ENCODE peak calls at places on chromosomes 13 and 19, in seven cellular contexts. One of them, this sample, is unnamed.

GRCh38 chr19:48415395-48415794 is 21.9 kb downstream of the GRIN2D start:
- DNase-seq in OCI-LY7: peak; percentile 92
- DNase-seq in cardiac muscle cell: peak; percentile 57
- DNase-seq in HCT116: peak; percentile 84
- DNase-seq in PC-9: peak; percentile 75
- DNase-seq in HAP-1: peak; percentile 59
- DNase-seq in SJCRH30: peak; percentile 72
- DNase-seq in this sample: peak; percentile 81

GRCh38 chr13:24842533-24843278 is 78.7 kb downstream of the RNF17 start:
- DNase-seq in cardiac muscle cell: no peak
- DNase-seq in PC-9: no peak
- DNase-seq in HCT116: no peak
- DNase-seq in OCI-LY7: no peak
- DNase-seq in HAP-1: no peak
- DNase-seq in SJCRH30: no peak
- DNase-seq in this sample: peak; percentile 12

GRCh38 chr19:45592366-45592765 is 7.8 kb upstream of the OPA3 start:
- DNase-seq in SJCRH30: no peak
- DNase-seq in cardiac muscle cell: no peak
- DNase-seq in HCT116: no peak
- DNase-seq in PC-9: peak; percentile 3
- DNase-seq in HAP-1: no peak
- DNase-seq in OCI-LY7: no peak
- DNase-seq in this sample: no peak

GRCh38 chr13:84655677-84656076 is 773.4 kb upstream of the SLITRK1 start:
- DNase-seq in HCT116: no peak
- DNase-seq in PC-9: no peak
- DNase-seq in cardiac muscle cell: peak; percentile 31
- DNase-seq in HAP-1: no peak
- DNase-seq in SJCRH30: no peak
- DNase-seq in OCI-LY7: no peak
- DNase-seq in this sample: no peak

GRCh38 chr13:75173457-75174356 is 308.3 kb downstream of the TBC1D4 start:
- DNase-seq in OCI-LY7: no peak
- DNase-seq in HAP-1: no peak
- DNase-seq in PC-9: no peak
- DNase-seq in cardiac muscle cell: no peak
- DNase-seq in SJCRH30: peak; percentile 7
- DNase-seq in HCT116: no peak
- DNase-seq in this sample: peak; percentile 35

GRCh38 chr13:101289764-101290163 is 126.5 kb downstream of the NALCN start:
- DNase-seq in HAP-1: peak; percentile 12
- DNase-seq in HCT116: no peak
- DNase-seq in PC-9: no peak
- DNase-seq in OCI-LY7: peak; percentile 0
- DNase-seq in cardiac muscle cell: peak; percentile 26
- DNase-seq in SJCRH30: peak; percentile 29
- DNase-seq in this sample: peak; percentile 62

GRCh38 chr19:6402834-6403608 is 10.1 kb upstream of the GTF2F1 start:
- DNase-seq in HCT116: no peak
- DNase-seq in OCI-LY7: no peak
- DNase-seq in SJCRH30: peak; percentile 26
- DNase-seq in cardiac muscle cell: peak; percentile 89
- DNase-seq in HAP-1: no peak
- DNase-seq in PC-9: no peak
- DNase-seq in this sample: peak; percentile 46

GRCh38 chr13:41054919-41055619 is 6.2 kb upstream of the WBP4 start:
- DNase-seq in SJCRH30: peak; percentile 24
- DNase-seq in HCT116: no peak
- DNase-seq in PC-9: no peak
- DNase-seq in OCI-LY7: peak; percentile 60
- DNase-seq in cardiac muscle cell: no peak
- DNase-seq in HAP-1: no peak
- DNase-seq in this sample: peak; percentile 49

GRCh38 chr13:81184556-81185265 is 843.8 kb upstream of the SPRY2 start:
- DNase-seq in cardiac muscle cell: no peak
- DNase-seq in OCI-LY7: no peak
- DNase-seq in SJCRH30: peak; percentile 65
- DNase-seq in HAP-1: no peak
- DNase-seq in HCT116: no peak
- DNase-seq in PC-9: no peak
- DNase-seq in this sample: no peak

GRCh38 chr13:50715402-50716146 is 127.9 kb downstream of the DLEU7 start:
- DNase-seq in cardiac muscle cell: no peak
- DNase-seq in SJCRH30: no peak
- DNase-seq in HAP-1: no peak
- DNase-seq in OCI-LY7: no peak
- DNase-seq in HCT116: no peak
- DNase-seq in PC-9: no peak
- DNase-seq in this sample: no peak

GRCh38 chr13:48333976-48334375 is 30.4 kb downstream of the RB1 start:
- DNase-seq in PC-9: no peak
- DNase-seq in HCT116: no peak
- DNase-seq in HAP-1: no peak
- DNase-seq in SJCRH30: no peak
- DNase-seq in OCI-LY7: no peak
- DNase-seq in cardiac muscle cell: peak; percentile 47
- DNase-seq in this sample: no peak

GRCh38 chr13:83815598-83815997 is 66.7 kb downstream of the SLITRK1 start:
- DNase-seq in SJCRH30: no peak
- DNase-seq in OCI-LY7: no peak
- DNase-seq in cardiac muscle cell: no peak
- DNase-seq in HCT116: no peak
- DNase-seq in HAP-1: no peak
- DNase-seq in PC-9: no peak
- DNase-seq in this sample: no peak

GRCh38 chr13:101917833-101918755 is 465.6 kb downstream of the ITGBL1 start:
- DNase-seq in OCI-LY7: no peak
- DNase-seq in HAP-1: no peak
- DNase-seq in PC-9: no peak
- DNase-seq in cardiac muscle cell: no peak
- DNase-seq in HCT116: no peak
- DNase-seq in SJCRH30: peak; percentile 30
- DNase-seq in this sample: peak; percentile 67

GRCh38 chr19:38634757-38635482 is 12.5 kb upstream of the ACTN4 start:
- DNase-seq in SJCRH30: peak; percentile 93
- DNase-seq in PC-9: peak; percentile 46
- DNase-seq in HAP-1: no peak
- DNase-seq in HCT116: no peak
- DNase-seq in OCI-LY7: peak; percentile 70
- DNase-seq in cardiac muscle cell: peak; percentile 74
- DNase-seq in this sample: peak; percentile 74

GRCh38 chr13:32976046-32976781 is 40.0 kb upstream of the KL start:
- DNase-seq in OCI-LY7: no peak
- DNase-seq in HAP-1: peak; percentile 93
- DNase-seq in cardiac muscle cell: no peak
- DNase-seq in SJCRH30: no peak
- DNase-seq in HCT116: no peak
- DNase-seq in PC-9: no peak
- DNase-seq in this sample: no peak

GRCh38 chr19:38606131-38606530 is 11.6 kb downstream of the MAP4K1 start:
- DNase-seq in HAP-1: no peak
- DNase-seq in HCT116: no peak
- DNase-seq in PC-9: no peak
- DNase-seq in OCI-LY7: no peak
- DNase-seq in SJCRH30: no peak
- DNase-seq in cardiac muscle cell: no peak
- DNase-seq in this sample: no peak

DNA sequence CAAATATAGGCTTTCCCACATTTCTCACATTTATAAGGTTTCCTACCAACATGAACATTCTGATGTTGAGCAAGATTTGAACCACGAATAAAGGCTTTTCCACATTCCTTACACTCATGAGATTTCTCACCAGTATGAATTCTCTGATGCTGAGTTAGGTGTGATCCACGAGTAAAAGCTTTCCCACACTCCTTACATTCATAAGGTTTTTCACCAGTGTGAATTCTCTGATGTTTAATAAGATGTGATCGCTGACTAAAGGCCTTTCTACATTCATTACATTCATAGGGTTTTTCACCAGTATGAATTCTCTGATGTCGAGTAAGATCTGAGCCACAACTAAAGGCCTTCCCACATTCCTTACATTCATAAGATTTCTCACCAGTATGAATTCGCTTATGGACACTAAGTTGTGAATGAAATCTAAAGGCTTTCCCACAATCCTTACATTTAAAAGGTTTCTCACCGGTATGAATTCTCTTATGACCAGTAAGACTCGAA is 19.0 kb downstream of the ZNF790 start:
- DNase-seq in HCT116: no peak
- DNase-seq in OCI-LY7: no peak
- DNase-seq in PC-9: no peak
- DNase-seq in HAP-1: no peak
- DNase-seq in cardiac muscle cell: no peak
- DNase-seq in SJCRH30: no peak
- DNase-seq in this sample: no peak
- H3K36me3 ChIP-seq in HCT116: no peaks in the 10 kb centered on the region
- H3K36me3 ChIP-seq in OCI-LY7: no peaks in the 10 kb centered on the region
- H3K36me3 ChIP-seq in PC-9: peaks cover 29% of the 10 kb centered on the region
- H3K36me3 ChIP-seq in HAP-1: peaks cover 8% of the 10 kb centered on the region
- H3K36me3 ChIP-seq in cardiac muscle cell: peaks cover 44% of the 10 kb centered on the region
- H3K36me3 ChIP-seq in SJCRH30: peaks cover 72% of the 10 kb centered on the region
- H3K36me3 ChIP-seq in this sample: peaks cover 4% of the 10 kb centered on the region

GRCh38 chr13:110554227-110554836 is 7.2 kb downstream of the RAB20 start:
- DNase-seq in HAP-1: no peak
- DNase-seq in HCT116: no peak
- DNase-seq in OCI-LY7: no peak
- DNase-seq in SJCRH30: no peak
- DNase-seq in PC-9: no peak
- DNase-seq in cardiac muscle cell: no peak
- DNase-seq in this sample: no peak
- H3K4me1 ChIP-seq in HAP-1: no peaks in the 10 kb centered on the region
- H3K4me1 ChIP-seq in HCT116: no peaks in the 10 kb centered on the region
- H3K4me1 ChIP-seq in OCI-LY7: no peaks in the 10 kb centered on the region
- H3K4me1 ChIP-seq in SJCRH30: no peaks in the 10 kb centered on the region
- H3K4me1 ChIP-seq in PC-9: peaks cover 49% of the 10 kb centered on the region
- H3K4me1 ChIP-seq in cardiac muscle cell: peaks cover 17% of the 10 kb centered on the region
- H3K4me1 ChIP-seq in this sample: no peaks in the 10 kb centered on the region

DNA sequence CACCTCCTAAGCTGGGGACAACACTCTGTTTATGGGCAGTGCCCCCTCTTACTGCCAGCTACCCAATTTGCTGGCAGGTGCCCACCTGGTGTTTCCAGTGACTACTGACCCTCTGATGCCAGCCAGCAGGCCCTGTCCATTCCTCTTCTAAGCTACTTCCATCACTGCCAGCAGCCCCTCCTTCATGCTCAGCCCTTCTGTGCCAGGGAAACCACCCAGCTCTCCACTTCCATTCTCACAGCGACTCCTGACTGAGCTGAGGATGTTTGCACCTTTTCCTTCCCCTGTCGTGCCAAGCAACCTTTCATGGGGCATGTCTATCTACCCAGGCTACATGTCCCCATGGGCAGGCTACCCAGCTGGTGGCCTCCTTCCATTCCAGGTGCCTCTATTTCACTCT is 24.0 kb upstream of the ZNF492 start:
- DNase-seq in OCI-LY7: no peak
- DNase-seq in SJCRH30: no peak
- DNase-seq in HCT116: no peak
- DNase-seq in cardiac muscle cell: no peak
- DNase-seq in HAP-1: no peak
- DNase-seq in PC-9: no peak
- DNase-seq in this sample: no peak
- H3K9me3 ChIP-seq in OCI-LY7: no peaks in the 10 kb centered on the region
- H3K9me3 ChIP-seq in SJCRH30: no peaks in the 10 kb centered on the region
- H3K9me3 ChIP-seq in HCT116: peaks cover 14% of the 10 kb centered on the region
- H3K9me3 ChIP-seq in cardiac muscle cell: no peaks in the 10 kb centered on the region
- H3K9me3 ChIP-seq in HAP-1: no peaks in the 10 kb centered on the region
- H3K9me3 ChIP-seq in PC-9: no peaks in the 10 kb centered on the region
- H3K9me3 ChIP-seq in this sample: peaks cover 49% of the 10 kb centered on the region

DNA sequence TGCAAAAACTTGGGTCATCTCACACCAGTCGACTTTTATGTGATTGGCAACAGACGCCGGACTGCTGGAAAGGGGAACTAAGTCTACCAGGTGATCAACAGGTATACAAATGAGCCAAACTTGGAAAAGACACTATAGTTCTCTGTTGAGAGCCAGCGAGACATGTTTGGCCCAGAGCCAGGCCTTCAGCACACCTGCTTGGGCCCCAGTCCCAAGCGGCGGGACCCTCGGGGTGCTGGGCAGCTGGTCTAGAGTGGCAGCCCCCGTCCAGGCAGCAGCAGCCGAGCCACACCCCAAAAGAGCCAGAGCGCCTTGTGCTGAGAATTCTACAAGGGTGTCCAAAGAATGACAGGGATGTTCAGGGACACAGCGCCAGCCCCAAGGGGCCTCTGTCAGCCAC is 28.0 kb downstream of the NAXD start:
- DNase-seq in HCT116: no peak
- DNase-seq in cardiac muscle cell: no peak
- DNase-seq in PC-9: no peak
- DNase-seq in OCI-LY7: no peak
- DNase-seq in HAP-1: no peak
- DNase-seq in SJCRH30: no peak
- DNase-seq in this sample: no peak
- H3K36me3 ChIP-seq in HCT116: peaks cover 27% of the 10 kb centered on the region
- H3K36me3 ChIP-seq in cardiac muscle cell: peaks cover 24% of the 10 kb centered on the region
- H3K36me3 ChIP-seq in PC-9: peaks cover 7% of the 10 kb centered on the region
- H3K36me3 ChIP-seq in OCI-LY7: peaks cover 13% of the 10 kb centered on the region
- H3K36me3 ChIP-seq in HAP-1: peaks cover 58% of the 10 kb centered on the region
- H3K36me3 ChIP-seq in SJCRH30: peaks cover 24% of the 10 kb centered on the region
- H3K36me3 ChIP-seq in this sample: peaks cover 24% of the 10 kb centered on the region

DNA sequence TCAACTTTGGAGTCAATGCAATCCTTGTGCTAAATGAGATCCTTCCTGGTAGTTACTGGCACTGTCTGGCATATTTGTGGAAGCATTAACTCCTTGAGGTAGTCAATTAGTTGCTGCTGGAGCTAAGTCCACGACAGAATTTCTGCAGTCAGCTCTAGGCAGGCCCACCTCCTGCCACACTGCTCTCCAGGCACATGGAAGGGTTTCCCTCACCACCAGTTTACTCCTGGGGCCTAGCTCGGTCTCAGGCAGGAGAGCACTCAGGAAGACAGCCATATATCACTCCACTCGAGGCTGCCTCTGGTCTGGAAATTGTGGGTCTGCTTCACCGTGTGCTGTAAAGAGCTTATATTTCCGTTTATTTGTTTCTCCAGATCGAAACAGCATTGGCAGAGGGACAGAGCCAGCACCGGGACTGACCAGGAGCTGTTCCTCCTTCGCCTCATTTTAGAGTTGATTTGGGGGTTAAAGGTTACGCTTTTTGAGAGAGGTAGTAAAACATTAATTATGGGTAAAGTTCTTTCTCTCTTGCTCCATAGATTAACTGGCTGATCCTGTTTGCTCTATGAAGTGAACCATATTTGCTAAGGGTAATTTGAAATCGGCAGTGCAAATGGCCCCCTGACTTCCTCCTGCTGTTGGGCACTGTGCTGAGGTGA is 20.6 kb upstream of the GTF3A start:
- DNase-seq in OCI-LY7: no peak
- DNase-seq in cardiac muscle cell: no peak
- DNase-seq in HCT116: no peak
- DNase-seq in HAP-1: no peak
- DNase-seq in SJCRH30: no peak
- DNase-seq in PC-9: no peak
- DNase-seq in this sample: no peak
- H3K4me1 ChIP-seq in OCI-LY7: no peaks in the 10 kb centered on the region
- H3K4me1 ChIP-seq in cardiac muscle cell: peaks cover 6% of the 10 kb centered on the region
- H3K4me1 ChIP-seq in HCT116: peaks cover 5% of the 10 kb centered on the region
- H3K4me1 ChIP-seq in HAP-1: peaks cover 16% of the 10 kb centered on the region
- H3K4me1 ChIP-seq in SJCRH30: peaks cover 43% of the 10 kb centered on the region
- H3K4me1 ChIP-seq in PC-9: no peaks in the 10 kb centered on the region
- H3K4me1 ChIP-seq in this sample: no peaks in the 10 kb centered on the region

GRCh38 chr19:51993422-51993821 is 6.8 kb upstream of the ZNF350 start:
- DNase-seq in cardiac muscle cell: no peak
- DNase-seq in PC-9: no peak
- DNase-seq in OCI-LY7: no peak
- DNase-seq in HAP-1: no peak
- DNase-seq in HCT116: no peak
- DNase-seq in SJCRH30: no peak
- DNase-seq in this sample: no peak
- H3K9me3 ChIP-seq in cardiac muscle cell: peaks cover 13% of the 10 kb centered on the region
- H3K9me3 ChIP-seq in PC-9: peaks cover 94% of the 10 kb centered on the region
- H3K9me3 ChIP-seq in OCI-LY7: peaks cover 37% of the 10 kb centered on the region
- H3K9me3 ChIP-seq in HAP-1: peaks cover 27% of the 10 kb centered on the region
- H3K9me3 ChIP-seq in HCT116: peaks cover 35% of the 10 kb centered on the region
- H3K9me3 ChIP-seq in SJCRH30: peaks cover 44% of the 10 kb centered on the region
- H3K9me3 ChIP-seq in this sample: peaks cover 89% of the 10 kb centered on the region

This sample was measured in A673.